ENCODE peak calls at places on chromosomes 11 and 22, in ten cellular contexts. J is AG04450; Y is HCT116; K is ascending aorta; W is GM23338; V is Peyer's patch; E is CD4-positive, alpha-beta T cell; N is left ventricle myocardium inferior; T is lower leg skin; M is fibroblast of mammary gland. I is an unnamed sample.

GRCh38 chr22:20584872-20585639 is 77.6 kb downstream of the MED15 start:
- DNase-seq in Y (no peak), T (no peak), M (no peak), E (no peak), J (no peak), K (no peak), V (peak), N (peak), W (no peak), I (no peak)

GRCh38 chr11:71245601-71246391 is 6.6 kb downstream of the SHANK2 start:
- DNase-seq in Y (no peak), N (no peak), E (no peak), V (no peak), K (no peak), M (no peak), T (peak), J (no peak), W (peak), I (no peak)

GRCh38 chr11:45853616-45854219 is 6.4 kb downstream of the CRY2 start:
- DNase-seq in J (no peak), W (no peak), K (no peak), T (peak), Y (no peak), M (no peak), E (no peak), V (no peak), N (peak), I (no peak)

GRCh38 chr11:43547900-43548381 is 132.6 kb upstream of the HSD17B12 start:
- DNase-seq in J (no peak), E (no peak), N (peak), W (peak), M (peak), Y (no peak), K (no peak), T (no peak), V (peak), I (no peak)

GRCh38 chr11:100356035-100356434 is 331.1 kb upstream of the ARHGAP42 start:
- DNase-seq in V (no peak), M (no peak), Y (no peak), E (no peak), K (no peak), N (no peak), W (peak), T (no peak), J (no peak), I (no peak)

GRCh38 chr11:122727101-122727929 is 71.8 kb downstream of the UBASH3B start:
- DNase-seq in N (no peak), W (no peak), J (no peak), K (no peak), V (no peak), M (no peak), E (no peak), Y (no peak), T (no peak), I (no peak)

GRCh38 chr11:27933992-27934829 is 173.7 kb downstream of the KIF18A start:
- DNase-seq in N (no peak), J (peak), T (no peak), V (no peak), K (no peak), E (no peak), Y (peak), M (peak), W (peak), I (no peak)

GRCh38 chr11:22671751-22672150 is 5.3 kb downstream of the GAS2 start:
- DNase-seq in Y (no peak), T (no peak), K (no peak), N (no peak), V (no peak), J (no peak), E (no peak), W (no peak), M (peak), I (no peak)

GRCh38 chr22:25698461-25698860 is 43.5 kb upstream of the MYO18B start:
- DNase-seq in V (no peak), E (no peak), W (no peak), K (no peak), N (no peak), Y (no peak), J (no peak), T (no peak), M (no peak), I (no peak)

GRCh38 chr22:35674335-35674734 is 26.1 kb downstream of the APOL6 start:
- DNase-seq in M (no peak), J (no peak), N (no peak), E (no peak), K (no peak), W (peak), Y (no peak), V (no peak), T (no peak), I (no peak)

GRCh38 chr22:24978308-24978707 is 25.8 kb downstream of the KIAA1671 start:
- DNase-seq in M (no peak), K (no peak), J (no peak), Y (no peak), W (no peak), T (no peak), E (no peak), N (no peak), V (no peak), I (no peak)

GRCh38 chr22:38201718-38202436 is at the start of gene MAFF:
- DNase-seq in T (peak), M (peak), K (peak), J (peak), Y (peak), V (peak), W (peak), N (peak), E (peak), I (peak)

GRCh38 chr11:77346906-77347603 is 45.6 kb upstream of the GDPD4 start:
- DNase-seq in E (no peak), T (no peak), W (no peak), N (no peak), M (peak), V (no peak), K (no peak), J (peak), Y (no peak), I (no peak)

GRCh38 chr22:39166547-39166946 is 14.1 kb upstream of the CBX7 start:
- DNase-seq in N (no peak), M (no peak), T (no peak), Y (no peak), W (no peak), E (no peak), J (no peak), K (no peak), V (no peak), I (no peak)

GRCh38 chr11:35897019-35897418 is 46.8 kb upstream of the LDLRAD3 start:
- DNase-seq in V (no peak), Y (no peak), T (no peak), K (no peak), W (no peak), J (no peak), N (no peak), M (no peak), E (no peak), I (no peak)
- TF ChIP-seq CTCF in V (no peak), Y (no peak), T (no peak), K (no peak), W (no peak), J (no peak), N (no peak), M (no peak), E (no peak), I (no peak)

GRCh38 chr11:128266893-128267292 is 320.5 kb downstream of the ETS1 start:
- DNase-seq in E (no peak), Y (no peak), T (no peak), K (no peak), V (no peak), M (no peak), W (no peak), N (no peak), J (no peak), I (no peak)

GRCh38 chr11:128259816-128260215 is 327.5 kb downstream of the ETS1 start:
- DNase-seq in E (no peak), J (no peak), N (no peak), Y (no peak), V (no peak), K (no peak), T (no peak), W (no peak), M (no peak), I (no peak)

GRCh38 chr11:128260398-128260797 is 327.0 kb downstream of the ETS1 start:
- DNase-seq in W (no peak), V (no peak), M (peak), E (no peak), T (no peak), J (no peak), Y (no peak), N (no peak), K (no peak), I (no peak)

GRCh38 chr11:128261011-128261421 is 326.3 kb downstream of the ETS1 start:
- DNase-seq in J (no peak), T (no peak), V (no peak), W (no peak), E (no peak), Y (no peak), N (no peak), M (no peak), K (no peak), I (no peak)

GRCh38 chr11:128262463-128263345 is 324.7 kb downstream of the ETS1 start:
- DNase-seq in E (no peak), W (no peak), T (no peak), M (no peak), V (no peak), Y (no peak), N (no peak), J (no peak), K (no peak), I (no peak)
- TF ChIP-seq CTCF in E (no peak), W (no peak), T (no peak), M (no peak), V (no peak), Y (no peak), N (no peak), J (no peak), K (no peak), I (no peak)

GRCh38 chr11:120985718-120986569 is 38.0 kb upstream of the TBCEL start:
- DNase-seq in N (peak), T (no peak), M (peak), K (no peak), V (peak), J (no peak), E (peak), Y (no peak), W (peak), I (no peak)
- TF ChIP-seq CTCF in N (peak), T (no peak), M (no peak), K (peak), V (no peak), J (no peak), E (peak), Y (no peak), W (peak), I (no peak)

GRCh38 chr11:13772223-13773046 is 104.0 kb downstream of the FAR1 start:
- DNase-seq in J (peak), N (no peak), M (peak), Y (peak), K (no peak), T (no peak), E (peak), W (peak), V (no peak), I (no peak)
- TF ChIP-seq CTCF in J (peak), N (peak), M (peak), Y (peak), K (peak), T (no peak), E (peak), W (peak), V (peak), I (no peak)

GRCh38 chr22:41302016-41302767 is 867 bp downstream of the ZC3H7B start:
- DNase-seq in V (no peak), E (no peak), K (no peak), J (no peak), Y (no peak), T (no peak), M (no peak), W (peak), N (no peak), I (no peak)
- TF ChIP-seq CTCF in V (no peak), E (no peak), K (no peak), J (no peak), Y (no peak), T (no peak), M (no peak), W (no peak), N (no peak), I (no peak)

DNA sequence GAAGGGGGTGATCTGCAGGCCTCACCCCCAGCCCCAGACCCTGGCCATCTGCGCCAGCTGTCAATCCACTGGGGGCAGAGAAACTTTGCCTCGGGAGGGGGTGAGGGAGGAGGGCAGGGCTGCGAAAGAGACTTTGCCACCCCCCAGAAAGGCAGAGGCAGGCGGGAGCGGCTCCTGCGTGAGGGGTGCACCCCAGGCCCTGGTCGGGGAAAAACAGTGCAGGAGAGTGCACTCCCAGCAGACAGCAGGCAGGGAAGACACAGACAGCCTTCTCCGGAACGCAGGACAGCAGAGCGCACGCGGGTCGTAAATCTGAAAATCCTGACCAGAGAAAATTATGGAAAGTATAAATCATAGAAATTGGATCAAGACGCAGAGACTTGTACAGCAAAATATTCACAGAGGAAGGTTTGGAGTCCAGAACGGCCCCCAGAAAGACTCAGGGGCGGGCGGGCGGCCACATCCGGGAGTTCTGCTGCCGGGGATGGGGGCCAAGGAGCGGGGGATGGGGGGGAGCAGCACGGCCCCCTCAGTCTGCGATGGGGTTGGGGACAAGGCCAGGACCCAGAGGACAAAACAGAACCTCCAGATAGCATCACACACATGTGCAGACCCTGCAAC is 8.0 kb upstream of the MRPL23 start:
- DNase-seq in T (peak), E (peak), K (no peak), Y (no peak), J (no peak), W (no peak), N (no peak), M (no peak), V (no peak), I (no peak)
- TF ChIP-seq CTCF in T (no peak), E (no peak), K (no peak), Y (no peak), J (no peak), W (no peak), N (no peak), M (no peak), V (no peak), I (no peak)

GRCh38 chr11:105609341-105609781 is 512 bp upstream of the GRIA4 start:
- DNase-seq in E (no peak), V (no peak), W (peak), T (no peak), K (no peak), M (peak), J (no peak), N (no peak), Y (peak), I (no peak)
- TF ChIP-seq CTCF in E (no peak), V (no peak), W (peak), T (no peak), K (no peak), M (peak), J (peak), N (no peak), Y (peak), I (no peak)

DNA sequence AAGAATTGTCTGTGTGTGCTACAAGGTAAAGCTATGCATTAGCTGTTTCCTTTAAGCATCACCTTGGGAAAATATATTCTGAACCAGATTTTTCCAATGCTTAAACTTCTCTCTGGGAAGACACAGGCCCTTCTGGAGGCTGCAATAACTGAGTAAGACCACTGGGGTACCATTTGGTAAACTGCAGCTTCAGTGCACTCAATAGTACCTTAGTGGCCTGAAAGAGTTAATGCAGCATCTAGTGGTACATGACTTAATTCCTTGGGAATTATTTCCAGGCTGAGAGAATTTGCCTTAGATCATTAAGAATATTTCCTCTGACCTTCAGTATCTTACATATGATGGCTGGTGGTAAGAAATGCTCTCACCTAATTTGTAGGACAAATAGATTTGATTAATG is 727.4 kb downstream of the DLG2 start:
- DNase-seq in W (peak), M (peak), Y (peak), N (no peak), E (no peak), V (no peak), T (no peak), K (no peak), J (no peak), I (no peak)
- TF ChIP-seq CTCF in W (peak), M (peak), Y (peak), N (no peak), E (no peak), V (no peak), T (no peak), K (no peak), J (peak), I (no peak)

DNA sequence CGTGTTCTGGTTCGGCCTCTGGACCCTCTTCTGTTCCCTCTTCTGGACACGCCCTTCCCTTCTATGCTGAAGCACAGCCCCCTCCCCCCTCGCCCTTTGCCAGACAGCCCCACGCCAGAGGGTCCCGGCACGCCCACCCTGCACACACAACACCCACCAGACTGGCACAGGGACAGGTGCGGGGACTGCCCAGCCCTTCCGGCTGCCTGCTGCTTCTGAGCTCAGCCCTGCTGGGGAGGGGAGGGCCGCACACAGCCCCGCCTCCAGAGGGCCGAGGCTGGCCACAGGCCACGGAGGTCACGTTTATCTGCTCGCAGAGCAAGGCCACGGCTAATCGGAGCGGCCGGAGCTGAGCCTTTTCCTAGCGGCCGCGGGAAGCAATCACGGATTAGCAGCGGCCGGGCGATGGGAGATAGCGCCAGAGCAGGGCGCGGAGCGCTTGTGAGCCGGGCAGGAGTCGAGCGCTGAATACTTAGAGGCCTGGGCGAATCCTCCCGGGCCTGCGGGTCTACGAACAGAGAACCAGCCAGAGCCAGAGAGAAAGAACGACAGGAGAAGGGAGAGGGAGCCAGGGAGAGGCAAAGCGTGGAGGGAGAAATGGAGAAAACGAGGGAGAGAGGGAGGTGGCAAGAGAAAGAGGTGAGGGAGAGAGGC is 21.5 kb downstream of the OTUB1 start:
- DNase-seq in W (peak), V (peak), Y (peak), T (peak), M (peak), E (no peak), J (no peak), K (no peak), N (peak), I (peak)
- TF ChIP-seq CTCF in W (no peak), V (no peak), Y (peak), T (no peak), M (no peak), E (no peak), J (no peak), K (peak), N (peak), I (no peak)

DNA sequence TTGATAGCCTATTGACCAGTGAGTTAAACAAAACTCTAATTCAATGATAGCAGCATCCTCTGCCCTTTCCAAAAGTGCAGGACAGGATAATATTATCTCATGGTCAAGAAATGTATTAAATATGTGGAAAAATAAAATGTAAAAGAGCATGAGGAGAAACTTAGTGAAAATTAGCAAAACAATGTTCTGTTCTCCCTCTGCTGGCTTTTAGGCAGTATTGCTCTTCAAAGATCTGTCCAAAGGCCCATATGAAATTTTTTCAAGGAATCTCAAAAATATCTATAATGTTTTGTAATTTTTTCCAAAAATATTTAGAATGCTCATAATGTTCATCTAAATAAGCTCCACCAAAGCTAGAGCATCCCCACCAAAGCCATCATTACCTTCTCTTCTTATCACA is 8.3 kb upstream of the ARL14EP start:
- DNase-seq in V (no peak), T (no peak), M (peak), E (no peak), N (no peak), K (no peak), J (no peak), Y (no peak), W (peak), I (no peak)
- TF ChIP-seq CTCF in V (no peak), T (no peak), M (peak), E (peak), N (peak), K (peak), J (peak), Y (peak), W (peak), I (no peak)